ENCODE peak calls at places on chromosomes 13 and 19, in nine cellular contexts. One of them, this sample, is unnamed.

GRCh38 chr13:101327844-101328243 is 88.5 kb downstream of the NALCN start:
- DNase-seq in DMS79 treated with DMSO at 0.1 percent for 48 hours: no peak
- DNase-seq in cardiac fibroblast: no peak
- DNase-seq in stimulated activated CD8-positive, alpha-beta memory T cell treated with anti-CD3 and anti-CD28 coated beads, Interleukin-2, amount 100 ng/mL, for 48 hours: no peak
- DNase-seq in CD8-positive, alpha-beta T cell: no peak
- DNase-seq in cerebellum: no peak
- DNase-seq in AG08395: no peak
- DNase-seq in T-helper 2 cell: no peak
- DNase-seq in NCI-H2171: no peak
- DNase-seq in this sample: no peak

GRCh38 chr19:50003810-50004419 is 21.3 kb downstream of the VRK3 start:
- DNase-seq in AG08395: peak
- DNase-seq in NCI-H2171: no peak
- DNase-seq in stimulated activated CD8-positive, alpha-beta memory T cell treated with anti-CD3 and anti-CD28 coated beads, Interleukin-2, amount 100 ng/mL, for 48 hours: no peak
- DNase-seq in cardiac fibroblast: peak
- DNase-seq in CD8-positive, alpha-beta T cell: no peak
- DNase-seq in cerebellum: peak
- DNase-seq in DMS79 treated with DMSO at 0.1 percent for 48 hours: no peak
- DNase-seq in T-helper 2 cell: peak
- DNase-seq in this sample: no peak

GRCh38 chr13:57582032-57582431 is 49.5 kb upstream of the PCDH17 start:
- DNase-seq in T-helper 2 cell: no peak
- DNase-seq in DMS79 treated with DMSO at 0.1 percent for 48 hours: no peak
- DNase-seq in NCI-H2171: no peak
- DNase-seq in cardiac fibroblast: no peak
- DNase-seq in cerebellum: no peak
- DNase-seq in stimulated activated CD8-positive, alpha-beta memory T cell treated with anti-CD3 and anti-CD28 coated beads, Interleukin-2, amount 100 ng/mL, for 48 hours: no peak
- DNase-seq in CD8-positive, alpha-beta T cell: no peak
- DNase-seq in AG08395: no peak
- DNase-seq in this sample: no peak

GRCh38 chr13:103812966-103813365 is 746.7 kb upstream of the SLC10A2 start:
- DNase-seq in cardiac fibroblast: peak
- DNase-seq in DMS79 treated with DMSO at 0.1 percent for 48 hours: no peak
- DNase-seq in T-helper 2 cell: no peak
- DNase-seq in AG08395: no peak
- DNase-seq in stimulated activated CD8-positive, alpha-beta memory T cell treated with anti-CD3 and anti-CD28 coated beads, Interleukin-2, amount 100 ng/mL, for 48 hours: no peak
- DNase-seq in CD8-positive, alpha-beta T cell: no peak
- DNase-seq in cerebellum: no peak
- DNase-seq in NCI-H2171: no peak
- DNase-seq in this sample: no peak

GRCh38 chr19:751501-752341 is 809 bp downstream of the MISP start:
- DNase-seq in NCI-H2171: no peak
- DNase-seq in AG08395: peak
- DNase-seq in T-helper 2 cell: no peak
- DNase-seq in cerebellum: no peak
- DNase-seq in DMS79 treated with DMSO at 0.1 percent for 48 hours: peak
- DNase-seq in cardiac fibroblast: peak
- DNase-seq in stimulated activated CD8-positive, alpha-beta memory T cell treated with anti-CD3 and anti-CD28 coated beads, Interleukin-2, amount 100 ng/mL, for 48 hours: no peak
- DNase-seq in CD8-positive, alpha-beta T cell: no peak
- DNase-seq in this sample: no peak

GRCh38 chr19:29679598-29680210 is 14.4 kb downstream of the PLEKHF1 start:
- DNase-seq in T-helper 2 cell: no peak
- DNase-seq in stimulated activated CD8-positive, alpha-beta memory T cell treated with anti-CD3 and anti-CD28 coated beads, Interleukin-2, amount 100 ng/mL, for 48 hours: no peak
- DNase-seq in cerebellum: no peak
- DNase-seq in cardiac fibroblast: no peak
- DNase-seq in NCI-H2171: no peak
- DNase-seq in DMS79 treated with DMSO at 0.1 percent for 48 hours: no peak
- DNase-seq in AG08395: no peak
- DNase-seq in CD8-positive, alpha-beta T cell: no peak
- DNase-seq in this sample: no peak

GRCh38 chr13:74187564-74187963 is 53.4 kb upstream of the KLF12 start:
- DNase-seq in cardiac fibroblast: no peak
- DNase-seq in DMS79 treated with DMSO at 0.1 percent for 48 hours: no peak
- DNase-seq in CD8-positive, alpha-beta T cell: no peak
- DNase-seq in stimulated activated CD8-positive, alpha-beta memory T cell treated with anti-CD3 and anti-CD28 coated beads, Interleukin-2, amount 100 ng/mL, for 48 hours: no peak
- DNase-seq in AG08395: no peak
- DNase-seq in cerebellum: no peak
- DNase-seq in NCI-H2171: no peak
- DNase-seq in T-helper 2 cell: no peak
- DNase-seq in this sample: no peak

GRCh38 chr13:44141213-44141724 is 232.4 kb upstream of the SERP2 start:
- DNase-seq in stimulated activated CD8-positive, alpha-beta memory T cell treated with anti-CD3 and anti-CD28 coated beads, Interleukin-2, amount 100 ng/mL, for 48 hours: no peak
- DNase-seq in AG08395: no peak
- DNase-seq in cerebellum: peak
- DNase-seq in cardiac fibroblast: peak
- DNase-seq in NCI-H2171: no peak
- DNase-seq in CD8-positive, alpha-beta T cell: no peak
- DNase-seq in T-helper 2 cell: no peak
- DNase-seq in DMS79 treated with DMSO at 0.1 percent for 48 hours: no peak
- DNase-seq in this sample: no peak

GRCh38 chr13:111337206-111337605 is 16.8 kb downstream of the TEX29 start:
- DNase-seq in DMS79 treated with DMSO at 0.1 percent for 48 hours: no peak
- DNase-seq in cardiac fibroblast: peak
- DNase-seq in T-helper 2 cell: no peak
- DNase-seq in CD8-positive, alpha-beta T cell: no peak
- DNase-seq in cerebellum: no peak
- DNase-seq in NCI-H2171: no peak
- DNase-seq in stimulated activated CD8-positive, alpha-beta memory T cell treated with anti-CD3 and anti-CD28 coated beads, Interleukin-2, amount 100 ng/mL, for 48 hours: no peak
- DNase-seq in AG08395: peak
- DNase-seq in this sample: no peak

GRCh38 chr19:35518313-35518712 is 4.9 kb upstream of the DMKN start:
- DNase-seq in CD8-positive, alpha-beta T cell: no peak
- DNase-seq in DMS79 treated with DMSO at 0.1 percent for 48 hours: no peak
- DNase-seq in cardiac fibroblast: peak
- DNase-seq in cerebellum: no peak
- DNase-seq in NCI-H2171: no peak
- DNase-seq in T-helper 2 cell: no peak
- DNase-seq in AG08395: peak
- DNase-seq in stimulated activated CD8-positive, alpha-beta memory T cell treated with anti-CD3 and anti-CD28 coated beads, Interleukin-2, amount 100 ng/mL, for 48 hours: no peak
- DNase-seq in this sample: no peak

GRCh38 chr13:24995225-24995804 is 100.6 kb upstream of the PABPC3 start:
- DNase-seq in T-helper 2 cell: peak
- DNase-seq in cerebellum: peak
- DNase-seq in NCI-H2171: peak
- DNase-seq in AG08395: peak
- DNase-seq in stimulated activated CD8-positive, alpha-beta memory T cell treated with anti-CD3 and anti-CD28 coated beads, Interleukin-2, amount 100 ng/mL, for 48 hours: peak
- DNase-seq in CD8-positive, alpha-beta T cell: peak
- DNase-seq in cardiac fibroblast: peak
- DNase-seq in DMS79 treated with DMSO at 0.1 percent for 48 hours: peak
- DNase-seq in this sample: peak

GRCh38 chr13:113918981-113919646 is 54.8 kb downstream of the C13orf46 start:
- DNase-seq in CD8-positive, alpha-beta T cell: peak
- DNase-seq in stimulated activated CD8-positive, alpha-beta memory T cell treated with anti-CD3 and anti-CD28 coated beads, Interleukin-2, amount 100 ng/mL, for 48 hours: no peak
- DNase-seq in NCI-H2171: no peak
- DNase-seq in AG08395: no peak
- DNase-seq in DMS79 treated with DMSO at 0.1 percent for 48 hours: no peak
- DNase-seq in cardiac fibroblast: no peak
- DNase-seq in T-helper 2 cell: no peak
- DNase-seq in cerebellum: no peak
- DNase-seq in this sample: no peak

GRCh38 chr19:2173388-2173787 is 9.7 kb downstream of the DOT1L start:
- DNase-seq in cerebellum: no peak
- DNase-seq in NCI-H2171: no peak
- DNase-seq in CD8-positive, alpha-beta T cell: no peak
- DNase-seq in T-helper 2 cell: no peak
- DNase-seq in cardiac fibroblast: no peak
- DNase-seq in DMS79 treated with DMSO at 0.1 percent for 48 hours: no peak
- DNase-seq in AG08395: no peak
- DNase-seq in stimulated activated CD8-positive, alpha-beta memory T cell treated with anti-CD3 and anti-CD28 coated beads, Interleukin-2, amount 100 ng/mL, for 48 hours: no peak
- DNase-seq in this sample: no peak

GRCh38 chr13:32086791-32087441 is 55.3 kb downstream of the FRY start:
- DNase-seq in stimulated activated CD8-positive, alpha-beta memory T cell treated with anti-CD3 and anti-CD28 coated beads, Interleukin-2, amount 100 ng/mL, for 48 hours: no peak
- DNase-seq in AG08395: no peak
- DNase-seq in CD8-positive, alpha-beta T cell: no peak
- DNase-seq in NCI-H2171: no peak
- DNase-seq in cardiac fibroblast: no peak
- DNase-seq in T-helper 2 cell: no peak
- DNase-seq in DMS79 treated with DMSO at 0.1 percent for 48 hours: no peak
- DNase-seq in cerebellum: no peak
- DNase-seq in this sample: no peak